ENCODE peak calls at places on chromosome 1, in seven cellular contexts. A is K562, T is transverse colon, M is H1, C is A549, N is keratinocyte, S is Peyer's patch. J is an unnamed sample. For H3K4me1, the result is how much of the 10 kb centered on the place peaks cover.

GRCh38 chr1:212858461-212859265 is 588 bp downstream of the FLVCR1 start:
- DNase-seq in N (no peak), T (peak), S (peak), M (no peak), C (peak), A (peak), J (no peak)

GRCh38 chr1:161185282-161185682 is 8.0 kb upstream of the B4GALT3 start:
- DNase-seq in N (no peak), C (no peak), T (peak), S (peak), A (peak), M (no peak), J (peak)

GRCh38 chr1:150194381-150195031 is 41.4 kb downstream of the ANP32E start:
- DNase-seq in T (no peak), C (peak), M (no peak), A (no peak), S (no peak), N (no peak), J (peak)

GRCh38 chr1:193705473-193706074 is 519.2 kb upstream of the B3GALT2 start:
- DNase-seq in A (no peak), N (peak), T (no peak), C (no peak), M (no peak), S (no peak), J (no peak)

GRCh38 chr1:30171956-30172694 is 551.3 kb downstream of the MATN1 start:
- DNase-seq in T (no peak), N (no peak), M (no peak), C (no peak), S (no peak), A (no peak), J (no peak)

GRCh38 chr1:13510499-13510898 is 3.3 kb downstream of the LRRC38 start:
- DNase-seq in T (no peak), S (no peak), A (no peak), M (no peak), N (no peak), C (no peak), J (no peak)

GRCh38 chr1:216207154-216207553 is 216.1 kb downstream of the USH2A start:
- DNase-seq in C (no peak), T (no peak), N (no peak), S (no peak), A (no peak), M (no peak), J (no peak)

GRCh38 chr1:184465489-184466146 is 78.8 kb downstream of the C1orf21 start:
- DNase-seq in M (no peak), C (no peak), S (no peak), A (peak), N (no peak), T (no peak), J (no peak)

GRCh38 chr1:236142358-236143103 is at the start of gene GPR137B:
- DNase-seq in T (peak), M (peak), N (no peak), S (peak), C (peak), A (peak), J (no peak)

GRCh38 chr1:9110669-9111356 is 18.1 kb downstream of the GPR157 start:
- DNase-seq in T (peak), S (peak), C (peak), N (peak), M (peak), A (peak), J (peak)

GRCh38 chr1:78279051-78279450 is 211.7 kb upstream of the PTGFR start:
- DNase-seq in T (no peak), C (no peak), M (no peak), S (no peak), N (no peak), A (no peak), J (no peak)

GRCh38 chr1:228555074-228555989 is 68.2 kb downstream of the RNF187 start:
- DNase-seq in T (no peak), M (peak), N (no peak), A (peak), C (peak), S (no peak), J (peak)

GRCh38 chr1:155022136-155022926 is 11.2 kb downstream of the DCST2 start:
- DNase-seq in C (peak), M (no peak), S (no peak), N (no peak), T (no peak), A (no peak), J (no peak)

GRCh38 chr1:90133133-90133532 is 138.2 kb downstream of the ZNF326 start:
- DNase-seq in T (peak), C (peak), N (no peak), M (peak), A (peak), S (no peak), J (no peak)

GRCh38 chr1:27656157-27656893 is 15.7 kb downstream of the IFI6 start:
- DNase-seq in A (no peak), T (peak), S (no peak), C (no peak), M (peak), N (no peak), J (peak)

GRCh38 chr1:41890841-41891311 is 27.8 kb downstream of the HIVEP3 start:
- DNase-seq in C (no peak), A (peak), M (no peak), S (no peak), T (no peak), N (no peak), J (no peak)

GRCh38 chr1:45442272-45442671 is 48.7 kb downstream of the TESK2 start:
- DNase-seq in N (no peak), T (no peak), M (no peak), A (no peak), C (no peak), S (no peak), J (no peak)

GRCh38 chr1:187045371-187045770 is 216.6 kb downstream of the PLA2G4A start:
- DNase-seq in T (no peak), N (no peak), A (no peak), S (no peak), M (no peak), C (no peak), J (no peak)

GRCh38 chr1:173052681-173053196 is 2.0 kb upstream of the TNFSF18 start:
- DNase-seq in T (no peak), S (no peak), M (no peak), A (no peak), N (peak), C (no peak), J (no peak)

GRCh38 chr1:156072251-156072650 is 10.0 kb downstream of the MEX3A start:
- DNase-seq in S (no peak), M (no peak), T (no peak), N (no peak), A (no peak), C (no peak), J (no peak)

GRCh38 chr1:214586621-214587020 is 16.4 kb upstream of the CENPF start:
- DNase-seq in M (no peak), N (no peak), T (no peak), C (no peak), A (no peak), S (no peak), J (no peak)

GRCh38 chr1:181033128-181033798 is 520 bp upstream of the MR1 start:
- DNase-seq in M (no peak), A (peak), C (peak), N (peak), S (no peak), T (peak), J (peak)

GRCh38 chr1:36480161-36480560 is 2.6 kb downstream of the CSF3R start:
- DNase-seq in C (no peak), A (no peak), S (no peak), T (no peak), N (no peak), M (no peak), J (no peak)

GRCh38 chr1:156608981-156609380 is 7.7 kb upstream of the GPATCH4 start:
- DNase-seq in S (peak), C (peak), A (peak), T (peak), N (no peak), M (peak), J (no peak)

GRCh38 chr1:169698976-169699375 is 12.4 kb downstream of the SELL start:
- DNase-seq in M (no peak), T (no peak), A (no peak), S (no peak), N (no peak), C (no peak), J (no peak)

GRCh38 chr1:169694304-169694703 is 17.1 kb downstream of the SELL start:
- DNase-seq in T (no peak), S (peak), N (no peak), A (no peak), C (no peak), M (no peak), J (no peak)

GRCh38 chr1:169699769-169700168 is 11.7 kb downstream of the SELL start:
- DNase-seq in M (no peak), N (no peak), S (no peak), A (no peak), C (no peak), T (no peak), J (no peak)

GRCh38 chr1:169696273-169697100 is 14.9 kb downstream of the SELL start:
- DNase-seq in T (no peak), M (no peak), A (no peak), N (no peak), C (no peak), S (no peak), J (no peak)

DNA sequence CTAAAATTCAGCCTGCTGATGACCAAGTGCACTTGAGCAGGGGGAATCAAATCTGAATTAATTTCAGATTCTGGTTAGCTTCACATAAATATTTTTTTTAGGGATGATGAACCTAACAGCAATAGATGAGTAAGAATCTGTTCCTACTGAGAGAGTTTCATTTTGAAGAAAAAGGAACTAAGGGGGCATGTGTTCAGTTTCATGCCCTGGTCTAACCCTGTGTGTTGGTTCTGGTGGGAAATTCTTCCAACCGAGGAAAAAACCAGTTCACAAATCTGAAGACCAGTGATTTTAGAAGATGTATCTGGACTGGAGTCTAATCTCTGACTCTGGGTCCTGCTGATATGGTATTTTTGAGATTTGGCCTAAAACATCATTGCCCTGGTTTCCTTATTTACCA is 13.7 kb downstream of the SELL start:
- DNase-seq in A (no peak), S (no peak), C (no peak), N (no peak), M (no peak), T (no peak), J (no peak)
- H3K4me1 ChIP-seq in A (under half), S (under half), C (under half), N (under half), M (under half), T (under half), J (under half)

DNA sequence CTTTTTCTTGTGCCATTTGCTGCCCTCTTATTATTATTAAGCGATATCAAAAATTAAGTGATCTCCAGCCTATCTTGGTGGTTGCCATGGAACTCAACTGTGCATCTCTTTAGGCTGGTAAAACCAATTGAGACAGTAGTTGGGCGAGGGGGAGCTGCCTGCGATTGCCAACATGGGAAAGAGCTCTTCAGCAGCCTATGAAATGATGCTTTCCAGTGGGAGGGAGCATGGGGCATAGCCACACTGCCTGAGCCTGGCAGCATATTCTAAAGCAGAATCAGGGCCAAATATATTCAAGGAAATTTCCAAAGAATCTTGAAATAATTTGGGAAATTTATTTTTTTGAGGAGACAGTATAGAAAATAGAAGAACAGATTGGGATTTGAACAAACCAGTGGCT is 126.9 kb upstream of the DNAH14 start:
- DNase-seq in N (no peak), A (no peak), M (no peak), T (no peak), C (no peak), S (no peak), J (no peak)
- TF ChIP-seq CTCF in N (no peak), A (no peak), M (no peak), T (no peak), C (no peak), S (no peak), J (no peak)

DNA sequence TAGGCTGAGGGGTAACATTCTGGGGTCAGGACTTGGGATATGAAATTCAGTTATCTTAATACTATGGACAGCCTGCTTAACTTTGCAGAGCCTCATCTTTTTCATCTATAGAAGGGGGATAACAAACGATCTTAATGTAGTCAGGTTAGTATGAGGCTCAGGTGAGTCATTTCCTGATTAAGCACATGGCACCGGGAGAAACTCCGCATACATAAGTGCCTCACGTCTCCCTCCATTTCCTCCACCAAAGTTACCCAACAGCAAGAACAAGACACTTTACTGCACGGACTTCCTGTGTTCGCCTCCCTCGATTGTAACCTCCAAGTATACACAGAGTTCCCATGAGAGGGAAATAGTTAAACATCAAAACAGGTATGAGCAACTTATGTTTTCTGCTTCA is 112.7 kb upstream of the COA6 start:
- DNase-seq in A (no peak), N (peak), M (no peak), T (no peak), S (no peak), C (no peak), J (no peak)
- H3K4me1 ChIP-seq in A (under half), N (under half), M (under half), T (under half), S (under half), C (under half), J (under half)

GRCh38 chr1:244029137-244029536 is 21.9 kb upstream of the ZBTB18 start:
- DNase-seq in N (no peak), C (no peak), A (no peak), T (no peak), M (no peak), S (no peak), J (no peak)
- TF ChIP-seq CTCF in N (no peak), C (peak), A (no peak), T (no peak), M (no peak), S (no peak), J (no peak)

GRCh38 chr1:109399326-109399957 is 1.7 kb upstream of the SORT1 start:
- DNase-seq in T (no peak), C (peak), N (no peak), A (peak), M (no peak), S (no peak), J (no peak)
- H3K4me1 ChIP-seq in T (under half), C (under half), N (under half), A (under half), M (under half), S (under half), J (under half)

J was measured in ascending aorta.